ENCODE peak calls at places on chromosomes 1 and 21, in four cellular contexts. I is anterior cingulate cortex, N is NCI-H748 treated with DMSO at 0.1 percent for 48 hours, O is brain microvascular endothelial cell. K is an unnamed sample.
A peak's percentile ranks its signal among the peaks of the same experiment; 100 is the strongest.

GRCh38 chr1:48692235-48692634 is 84.5 kb downstream of the BEND5 start:
- DNase-seq in I (peak; percentile 28), N (no peak), O (no peak), K (no peak)

GRCh38 chr1:155049651-155050559 is 1.2 kb upstream of the ADAM15 start:
- DNase-seq in I (no peak), N (no peak), O (no peak), K (no peak)

GRCh38 chr1:65045022-65045786 is 78.9 kb upstream of the JAK1 start:
- DNase-seq in I (no peak), N (no peak), O (no peak), K (no peak)

GRCh38 chr1:201423655-201424610 is 2.4 kb upstream of the TNNI1 start:
- DNase-seq in I (no peak), N (no peak), O (no peak), K (no peak)

GRCh38 chr21:42093991-42094417 is 22.9 kb downstream of the UMODL1 start:
- DNase-seq in I (peak; percentile 40), N (no peak), O (peak; percentile 90), K (no peak)

GRCh38 chr1:41847733-41848132 is 71.0 kb downstream of the HIVEP3 start:
- DNase-seq in I (no peak), N (no peak), O (no peak), K (no peak)

GRCh38 chr1:174535207-174535606 is 87.4 kb downstream of the GPR52 start:
- DNase-seq in I (no peak), N (no peak), O (peak; percentile 33), K (no peak)

GRCh38 chr1:1020000-1020404 is at the start of gene AGRN:
- DNase-seq in I (peak; percentile 61), N (no peak), O (no peak), K (no peak)

GRCh38 chr1:163701783-163702182 is 380.0 kb downstream of the NUF2 start:
- DNase-seq in I (no peak), N (no peak), O (no peak), K (no peak)

GRCh38 chr1:17842686-17843085 is 87.6 kb downstream of the ACTL8 start:
- DNase-seq in I (no peak), N (no peak), O (no peak), K (no peak)

GRCh38 chr1:186761358-186761757 is 67.4 kb upstream of the PLA2G4A start:
- DNase-seq in I (no peak), N (no peak), O (no peak), K (no peak)

GRCh38 chr1:93753766-93754763 is 72.4 kb upstream of the BCAR3 start:
- DNase-seq in I (no peak), N (no peak), O (peak; percentile 93), K (no peak)

GRCh38 chr21:46080171-46081021 is 17.5 kb upstream of the COL6A2 start:
- DNase-seq in I (peak; percentile 32), N (no peak), O (no peak), K (peak; percentile 6)

GRCh38 chr1:230752407-230752806 is 5.2 kb downstream of the CAPN9 start:
- DNase-seq in I (peak; percentile 79), N (peak; percentile 37), O (no peak), K (peak; percentile 86)

GRCh38 chr21:41686664-41687063 is 80.2 kb downstream of the RIPK4 start:
- DNase-seq in I (no peak), N (no peak), O (no peak), K (no peak)

K was measured in hippocampal formation.